ENCODE peak calls at places on chromosomes 5 and 9, in four cellular contexts. W is AG09319, C is tibial artery, N is stomach. T is an unnamed sample.

GRCh38 chr5:171966964-171967363 is 39.5 kb downstream of the FBXW11 start:
- DNase-seq in W (no peak), C (no peak), N (no peak), T (no peak)

GRCh38 chr9:2729003-2729402 is 11.7 kb downstream of the KCNV2 start:
- DNase-seq in W (no peak), C (no peak), N (no peak), T (no peak)

GRCh38 chr9:36598281-36598680 is 25.6 kb downstream of the MELK start:
- DNase-seq in W (no peak), C (no peak), N (no peak), T (no peak)

GRCh38 chr9:113541019-113541900 is 77.7 kb downstream of the RGS3 start:
- DNase-seq in W (no peak), C (peak), N (peak), T (no peak)

GRCh38 chr9:5574998-5575397 is 53.9 kb upstream of the RIC1 start:
- DNase-seq in W (no peak), C (no peak), N (no peak), T (no peak)

GRCh38 chr9:37486256-37486615 is 488 bp downstream of the POLR1E start:
- DNase-seq in W (no peak), C (no peak), N (no peak), T (no peak)

GRCh38 chr5:64612349-64612961 is 77.8 kb upstream of the SHISAL2B start:
- DNase-seq in W (no peak), C (no peak), N (peak), T (peak)

GRCh38 chr9:104743377-104743985 is 4.0 kb upstream of the NIPSNAP3A start:
- DNase-seq in W (peak), C (no peak), N (no peak), T (peak)

GRCh38 chr5:93579561-93580386 is 1.2 kb downstream of the NR2F1-AS1 start:
- DNase-seq in W (no peak), C (no peak), N (no peak), T (no peak)

GRCh38 chr5:157907479-157907878 is 48.5 kb upstream of the CLINT1 start:
- DNase-seq in W (no peak), C (no peak), N (no peak), T (no peak)

GRCh38 chr5:13944564-13945195 is at the start of gene DNAH5:
- DNase-seq in W (no peak), C (no peak), N (no peak), T (no peak)

GRCh38 chr5:69300537-69301203 is 31.9 kb downstream of the CCDC125 start:
- DNase-seq in W (no peak), C (no peak), N (no peak), T (no peak)

GRCh38 chr9:95167998-95168397 is 149.5 kb downstream of the FANCC start:
- DNase-seq in W (peak), C (no peak), N (peak), T (peak)

GRCh38 chr9:123378028-123378427 is 22.0 kb downstream of the CRB2 start:
- DNase-seq in W (no peak), C (no peak), N (no peak), T (no peak)

GRCh38 chr5:152187668-152188067 is 217.4 kb downstream of the NMUR2 start:
- DNase-seq in W (no peak), C (no peak), N (no peak), T (no peak)

GRCh38 chr5:40547994-40548575 is 131.6 kb upstream of the PTGER4 start:
- DNase-seq in W (no peak), C (no peak), N (no peak), T (no peak)

GRCh38 chr5:179114756-179115155 is 54.6 kb downstream of the ZNF354C start:
- DNase-seq in W (no peak), C (peak), N (peak), T (no peak)

GRCh38 chr5:1400211-1400855 is 44.9 kb downstream of the SLC6A3 start:
- DNase-seq in W (no peak), C (no peak), N (no peak), T (no peak)

GRCh38 chr5:59069438-59070079 is 486.7 kb downstream of the RAB3C start:
- DNase-seq in W (peak), C (no peak), N (no peak), T (peak)

GRCh38 chr5:85395526-85395925 is 1010.8 kb upstream of the EDIL3 start:
- DNase-seq in W (no peak), C (no peak), N (no peak), T (no peak)

GRCh38 chr5:148898413-148899075 is 72.1 kb downstream of the ADRB2 start:
- DNase-seq in W (no peak), C (no peak), N (no peak), T (no peak)

GRCh38 chr5:132026516-132027008 is 15.1 kb upstream of the ACSL6 start:
- DNase-seq in W (no peak), C (no peak), N (peak), T (no peak)